ENCODE peak calls at places on chromosomes 11 and 22, in seven cellular contexts. K, A, Y, L, I, C and W are unnamed samples.
A peak's percentile ranks its signal among the peaks of the same experiment; 100 is the strongest.

GRCh38 chr11:108727665-108728064 is 62.8 kb downstream of the DDX10 start:
- DNase-seq in I (no peak), K (no peak), C (no peak), A (no peak), Y (no peak), L (no peak), W (no peak)

GRCh38 chr11:9060700-9061111 is 30.7 kb downstream of the SCUBE2 start:
- DNase-seq in K (peak; percentile 53), Y (no peak), C (peak; percentile 73), I (no peak), A (peak; percentile 44), L (no peak), W (no peak)

GRCh38 chr11:3341298-3341697 is 37.6 kb downstream of the ZNF195 start:
- DNase-seq in A (peak; percentile 74), Y (no peak), L (peak; percentile 75), K (peak; percentile 34), I (no peak), C (peak; percentile 93), W (peak; percentile 72)

GRCh38 chr11:128603752-128604472 is 16.6 kb upstream of the ETS1 start:
- DNase-seq in L (no peak), K (no peak), Y (no peak), A (no peak), C (peak; percentile 79), I (no peak), W (peak; percentile 50)

GRCh38 chr11:105719073-105719846 is 109.4 kb downstream of the GRIA4 start:
- DNase-seq in C (no peak), Y (no peak), L (no peak), A (no peak), I (no peak), K (no peak), W (no peak)

GRCh38 chr22:32103648-32104326 is 55.3 kb downstream of the C22orf42 start:
- DNase-seq in C (peak; percentile 67), I (no peak), L (no peak), K (no peak), Y (no peak), A (no peak), W (peak; percentile 20)

GRCh38 chr22:28989035-28989464 is 72.6 kb downstream of the C22orf31 start:
- DNase-seq in K (no peak), L (no peak), I (no peak), Y (no peak), A (peak; percentile 10), C (no peak), W (no peak)

GRCh38 chr11:61963016-61963281 is 4.5 kb downstream of the FTH1 start:
- DNase-seq in L (no peak), Y (no peak), K (peak; percentile 50), C (no peak), I (no peak), A (no peak), W (no peak)

GRCh38 chr11:101583180-101584128 is at the start of gene TRPC6:
- DNase-seq in A (no peak), K (no peak), C (no peak), Y (no peak), L (peak; percentile 35), I (peak; percentile 31), W (peak; percentile 52)

GRCh38 chr11:64759131-64759721 is 548 bp downstream of the PYGM start:
- DNase-seq in C (no peak), K (no peak), I (no peak), Y (no peak), A (no peak), L (no peak), W (peak; percentile 85)